ENCODE peak calls at places on chromosomes 4 and X, in five cellular contexts. One of them, this sample, is unnamed.

GRCh38 chr4:4719446-4719845 is 140.0 kb upstream of the MSX1 start:
- DNase-seq in H9: no peak
- DNase-seq in colonic mucosa: no peak
- DNase-seq in HepG2: no peak
- DNase-seq in mammary epithelial cell: no peak
- DNase-seq in this sample: no peak

GRCh38 chr4:177190995-177191568 is 118.6 kb upstream of the NEIL3 start:
- DNase-seq in H9: no peak
- DNase-seq in colonic mucosa: no peak
- DNase-seq in HepG2: no peak
- DNase-seq in mammary epithelial cell: peak; percentile 10
- DNase-seq in this sample: peak; percentile 82

GRCh38 chr4:40484346-40484745 is 145.3 kb downstream of the RBM47 start:
- DNase-seq in H9: no peak
- DNase-seq in colonic mucosa: no peak
- DNase-seq in HepG2: no peak
- DNase-seq in mammary epithelial cell: peak; percentile 48
- DNase-seq in this sample: peak; percentile 33

GRCh38 chr4:38132140-38132673 is 172.0 kb downstream of the PTTG2 start:
- DNase-seq in H9: no peak
- DNase-seq in colonic mucosa: peak; percentile 61
- DNase-seq in HepG2: no peak
- DNase-seq in mammary epithelial cell: peak; percentile 99
- DNase-seq in this sample: peak; percentile 93

GRCh38 chrX:111322231-111322855 is 52.1 kb upstream of the CAPN6 start:
- DNase-seq in H9: no peak
- DNase-seq in colonic mucosa: no peak
- DNase-seq in HepG2: no peak
- DNase-seq in mammary epithelial cell: no peak
- DNase-seq in this sample: no peak

GRCh38 chr4:185524888-185525863 is 10.1 kb downstream of the PDLIM3 start:
- DNase-seq in H9: no peak
- DNase-seq in colonic mucosa: no peak
- DNase-seq in HepG2: no peak
- DNase-seq in mammary epithelial cell: no peak
- DNase-seq in this sample: no peak

GRCh38 chr4:164876680-164877324 is at the start of gene APELA:
- DNase-seq in H9: no peak
- DNase-seq in colonic mucosa: no peak
- DNase-seq in HepG2: peak; percentile 3
- DNase-seq in mammary epithelial cell: no peak
- DNase-seq in this sample: no peak

GRCh38 chr4:76276813-76277212 is 25.3 kb downstream of the FAM47E start:
- DNase-seq in H9: no peak
- DNase-seq in colonic mucosa: no peak
- DNase-seq in HepG2: no peak
- DNase-seq in mammary epithelial cell: no peak
- DNase-seq in this sample: no peak

GRCh38 chrX:153662266-153662665 is 11.3 kb downstream of the PNCK start:
- DNase-seq in H9: peak; percentile 80
- DNase-seq in colonic mucosa: peak; percentile 61
- DNase-seq in HepG2: peak; percentile 48
- DNase-seq in mammary epithelial cell: no peak
- DNase-seq in this sample: no peak

GRCh38 chrX:39729834-39730670 is 367.7 kb downstream of the BCOR start:
- DNase-seq in H9: peak; percentile 75
- DNase-seq in colonic mucosa: no peak
- DNase-seq in HepG2: no peak
- DNase-seq in mammary epithelial cell: no peak
- DNase-seq in this sample: peak; percentile 67

GRCh38 chr4:180932365-180933001 is 1310.7 kb upstream of the TENM3 start:
- DNase-seq in H9: no peak
- DNase-seq in colonic mucosa: no peak
- DNase-seq in HepG2: no peak
- DNase-seq in mammary epithelial cell: no peak
- DNase-seq in this sample: peak; percentile 55

GRCh38 chr4:23237771-23238170 is 545.0 kb downstream of the GBA3 start:
- DNase-seq in H9: no peak
- DNase-seq in colonic mucosa: no peak
- DNase-seq in HepG2: no peak
- DNase-seq in mammary epithelial cell: no peak
- DNase-seq in this sample: no peak

GRCh38 chrX:16870861-16871584 is 861 bp upstream of the RBBP7 start:
- DNase-seq in H9: peak; percentile 73
- DNase-seq in colonic mucosa: peak; percentile 27
- DNase-seq in HepG2: no peak
- DNase-seq in mammary epithelial cell: no peak
- DNase-seq in this sample: peak; percentile 12

GRCh38 chr4:149048451-149049143 is 606.4 kb upstream of the NR3C2 start:
- DNase-seq in H9: no peak
- DNase-seq in colonic mucosa: no peak
- DNase-seq in HepG2: no peak
- DNase-seq in mammary epithelial cell: no peak
- DNase-seq in this sample: no peak

GRCh38 chrX:155313766-155314165 is 20.6 kb downstream of the CLIC2 start:
- DNase-seq in H9: peak; percentile 39
- DNase-seq in colonic mucosa: no peak
- DNase-seq in HepG2: no peak
- DNase-seq in mammary epithelial cell: no peak
- DNase-seq in this sample: no peak

GRCh38 chr4:8218371-8219050 is 19.4 kb downstream of the SH3TC1 start:
- DNase-seq in H9: no peak
- DNase-seq in colonic mucosa: no peak
- DNase-seq in HepG2: no peak
- DNase-seq in mammary epithelial cell: no peak
- DNase-seq in this sample: no peak

GRCh38 chr4:88818650-88819470 is 121.2 kb upstream of the NAP1L5 start:
- DNase-seq in H9: peak; percentile 49
- DNase-seq in colonic mucosa: peak; percentile 69
- DNase-seq in HepG2: peak; percentile 56
- DNase-seq in mammary epithelial cell: peak; percentile 52
- DNase-seq in this sample: peak; percentile 46

GRCh38 chr4:101274888-101275752 is 72.2 kb downstream of the PPP3CA start:
- DNase-seq in H9: no peak
- DNase-seq in colonic mucosa: no peak
- DNase-seq in HepG2: no peak
- DNase-seq in mammary epithelial cell: no peak
- DNase-seq in this sample: peak; percentile 30

GRCh38 chr4:184421558-184422155 is 52.7 kb downstream of the IRF2 start:
- DNase-seq in H9: no peak
- DNase-seq in colonic mucosa: no peak
- DNase-seq in HepG2: no peak
- DNase-seq in mammary epithelial cell: no peak
- DNase-seq in this sample: no peak

GRCh38 chr4:164571593-164572385 is 182.1 kb upstream of the SMIM31 start:
- DNase-seq in H9: peak; percentile 41
- DNase-seq in colonic mucosa: no peak
- DNase-seq in HepG2: no peak
- DNase-seq in mammary epithelial cell: peak; percentile 38
- DNase-seq in this sample: no peak

GRCh38 chr4:119040711-119041185 is 94.9 kb upstream of the MYOZ2 start:
- DNase-seq in H9: peak; percentile 60
- DNase-seq in colonic mucosa: no peak
- DNase-seq in HepG2: no peak
- DNase-seq in mammary epithelial cell: peak; percentile 83
- DNase-seq in this sample: peak; percentile 94

GRCh38 chrX:81866873-81867272 is 665.0 kb downstream of the SH3BGRL start:
- DNase-seq in H9: no peak
- DNase-seq in colonic mucosa: no peak
- DNase-seq in HepG2: no peak
- DNase-seq in mammary epithelial cell: no peak
- DNase-seq in this sample: no peak

GRCh38 chrX:9940397-9940796 is 26.8 kb upstream of the CLDN34 start:
- DNase-seq in H9: no peak
- DNase-seq in colonic mucosa: no peak
- DNase-seq in HepG2: no peak
- DNase-seq in mammary epithelial cell: peak; percentile 54
- DNase-seq in this sample: peak; percentile 60

GRCh38 chr4:52861879-52862604 is at the start of gene RASL11B:
- DNase-seq in H9: peak; percentile 84
- DNase-seq in colonic mucosa: peak; percentile 84
- DNase-seq in HepG2: peak; percentile 20
- DNase-seq in mammary epithelial cell: peak; percentile 74
- DNase-seq in this sample: peak; percentile 65
- TF ChIP-seq CTCF in H9: no peak
- TF ChIP-seq CTCF in colonic mucosa: no peak
- TF ChIP-seq CTCF in HepG2: peak; percentile 14
- TF ChIP-seq CTCF in mammary epithelial cell: no peak
- TF ChIP-seq CTCF in this sample: no peak

GRCh38 chrX:83495882-83496281 is 12.2 kb upstream of the POU3F4 start:
- DNase-seq in H9: no peak
- DNase-seq in colonic mucosa: no peak
- DNase-seq in HepG2: no peak
- DNase-seq in mammary epithelial cell: no peak
- DNase-seq in this sample: no peak

GRCh38 chrX:83501540-83501939 is 6.5 kb upstream of the POU3F4 start:
- DNase-seq in H9: peak; percentile 43
- DNase-seq in colonic mucosa: no peak
- DNase-seq in HepG2: no peak
- DNase-seq in mammary epithelial cell: no peak
- DNase-seq in this sample: no peak

GRCh38 chrX:83501003-83501402 is 7.1 kb upstream of the POU3F4 start:
- DNase-seq in H9: peak; percentile 30
- DNase-seq in colonic mucosa: no peak
- DNase-seq in HepG2: no peak
- DNase-seq in mammary epithelial cell: no peak
- DNase-seq in this sample: no peak
- H3K27me3 ChIP-seq in H9: peaks cover 12% of the 10 kb centered on the region
- H3K27me3 ChIP-seq in colonic mucosa: no peaks in the 10 kb centered on the region
- H3K27me3 ChIP-seq in HepG2: no peaks in the 10 kb centered on the region
- H3K27me3 ChIP-seq in mammary epithelial cell: peaks cover 7% of the 10 kb centered on the region
- H3K27me3 ChIP-seq in this sample: no peaks in the 10 kb centered on the region

GRCh38 chrX:2464677-2465166 is 36.1 kb downstream of the DHRSX start:
- DNase-seq in H9: peak; percentile 54
- DNase-seq in colonic mucosa: no peak
- DNase-seq in HepG2: no peak
- DNase-seq in mammary epithelial cell: no peak
- DNase-seq in this sample: peak; percentile 28

GRCh38 chrX:2466876-2467656 is 33.7 kb downstream of the DHRSX start:
- DNase-seq in H9: no peak
- DNase-seq in colonic mucosa: no peak
- DNase-seq in HepG2: peak; percentile 53
- DNase-seq in mammary epithelial cell: no peak
- DNase-seq in this sample: no peak

GRCh38 chrX:2462780-2463179 is 38.0 kb downstream of the DHRSX start:
- DNase-seq in H9: no peak
- DNase-seq in colonic mucosa: no peak
- DNase-seq in HepG2: no peak
- DNase-seq in mammary epithelial cell: no peak
- DNase-seq in this sample: no peak

GRCh38 chrX:2461711-2462016 is 39.1 kb downstream of the DHRSX start:
- DNase-seq in H9: no peak
- DNase-seq in colonic mucosa: no peak
- DNase-seq in HepG2: no peak
- DNase-seq in mammary epithelial cell: no peak
- DNase-seq in this sample: no peak

GRCh38 chrX:2463973-2464676 is 36.7 kb downstream of the DHRSX start:
- DNase-seq in H9: peak; percentile 62
- DNase-seq in colonic mucosa: no peak
- DNase-seq in HepG2: no peak
- DNase-seq in mammary epithelial cell: no peak
- DNase-seq in this sample: peak; percentile 80
- H3K9ac ChIP-seq in H9: no peak overlapping the region
- H3K9ac ChIP-seq in colonic mucosa: no peak overlapping the region
- H3K9ac ChIP-seq in HepG2: no peak overlapping the region
- H3K9ac ChIP-seq in mammary epithelial cell: no peak overlapping the region
- H3K9ac ChIP-seq in this sample: peak overlapping the region; percentile 13

GRCh38 chr4:104750008-104750407 is 255.3 kb upstream of the CXXC4 start:
- DNase-seq in H9: no peak
- DNase-seq in colonic mucosa: no peak
- DNase-seq in HepG2: no peak
- DNase-seq in mammary epithelial cell: no peak
- DNase-seq in this sample: no peak

GRCh38 chr4:104751468-104751867 is 256.8 kb upstream of the CXXC4 start:
- DNase-seq in H9: no peak
- DNase-seq in colonic mucosa: no peak
- DNase-seq in HepG2: no peak
- DNase-seq in mammary epithelial cell: no peak
- DNase-seq in this sample: no peak

GRCh38 chr4:104749062-104749461 is 254.4 kb upstream of the CXXC4 start:
- DNase-seq in H9: no peak
- DNase-seq in colonic mucosa: no peak
- DNase-seq in HepG2: no peak
- DNase-seq in mammary epithelial cell: no peak
- DNase-seq in this sample: no peak

GRCh38 chr4:104756837-104757236 is 262.1 kb upstream of the CXXC4 start:
- DNase-seq in H9: no peak
- DNase-seq in colonic mucosa: no peak
- DNase-seq in HepG2: no peak
- DNase-seq in mammary epithelial cell: no peak
- DNase-seq in this sample: no peak

DNA sequence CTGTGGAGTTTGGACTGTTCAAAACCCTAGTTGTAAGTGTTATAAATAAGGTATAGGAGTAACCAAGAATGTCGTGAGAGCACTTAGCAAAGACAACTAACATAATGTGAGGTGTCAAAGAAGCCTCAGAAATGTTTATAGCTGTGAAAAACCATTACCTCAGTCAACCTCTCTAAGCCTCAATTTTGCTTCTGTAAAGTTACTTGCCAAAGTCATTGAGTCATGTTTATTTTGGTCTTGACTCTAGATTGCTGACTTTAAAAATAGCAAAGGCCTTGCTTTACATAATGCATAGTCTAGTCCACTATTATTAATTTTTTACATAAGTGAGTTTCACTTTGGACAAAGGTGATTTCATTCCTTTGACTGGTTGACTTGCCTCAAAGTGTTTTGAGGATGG is 257.6 kb upstream of the CXXC4 start:
- DNase-seq in H9: no peak
- DNase-seq in colonic mucosa: no peak
- DNase-seq in HepG2: no peak
- DNase-seq in mammary epithelial cell: no peak
- DNase-seq in this sample: peak; percentile 44
- TF ChIP-seq CTCF in H9: no peak
- TF ChIP-seq CTCF in colonic mucosa: no peak
- TF ChIP-seq CTCF in HepG2: no peak
- TF ChIP-seq CTCF in mammary epithelial cell: no peak
- TF ChIP-seq CTCF in this sample: no peak

DNA sequence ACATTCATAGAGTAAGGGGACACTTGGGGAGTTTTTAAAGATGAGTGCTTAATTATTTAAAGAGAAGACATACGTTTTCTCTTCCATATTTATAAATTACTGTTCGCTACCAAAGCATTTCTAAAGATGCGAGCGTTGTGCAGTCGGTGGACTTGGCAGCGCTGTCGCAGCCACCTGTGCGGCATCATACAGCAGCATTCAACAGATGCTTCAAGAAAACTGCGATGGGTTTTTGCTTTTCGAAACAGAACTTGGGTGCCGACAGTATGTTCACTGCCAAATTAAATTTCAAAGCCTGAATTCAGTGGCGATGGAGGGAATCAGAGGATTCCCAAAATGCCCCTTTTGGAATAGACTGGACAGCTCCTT is 1.6 kb upstream of the HTR2C start:
- DNase-seq in H9: no peak
- DNase-seq in colonic mucosa: no peak
- DNase-seq in HepG2: no peak
- DNase-seq in mammary epithelial cell: no peak
- DNase-seq in this sample: no peak
- H3K27me3 ChIP-seq in H9: peaks cover 31% of the 10 kb centered on the region
- H3K27me3 ChIP-seq in colonic mucosa: peaks cover 67% of the 10 kb centered on the region
- H3K27me3 ChIP-seq in HepG2: peaks cover 2% of the 10 kb centered on the region
- H3K27me3 ChIP-seq in mammary epithelial cell: peaks cover 27% of the 10 kb centered on the region
- H3K27me3 ChIP-seq in this sample: peaks cover 27% of the 10 kb centered on the region